ENCODE peak calls at places on chromosomes 2 and 18, in seven cellular contexts. J is IMR-90, D is H9, O is H1, Z is neuronal stem cell, Y is mesenchymal stem cell, W is trophoblast cell. X is an unnamed sample.

GRCh38 chr2:233830111-233830760 is 24.1 kb downstream of the HJURP start:
- DNase-seq in O (no peak), Y (no peak), Z (no peak), D (peak), W (no peak), J (no peak), X (no peak)

GRCh38 chr2:69509011-69509749 is 71.9 kb upstream of the NFU1 start:
- DNase-seq in D (no peak), W (no peak), O (no peak), J (peak), Z (no peak), Y (no peak), X (no peak)

GRCh38 chr18:741931-742512 is 29.6 kb upstream of the ENOSF1 start:
- DNase-seq in O (no peak), J (peak), Y (peak), Z (no peak), W (no peak), D (no peak), X (peak)

GRCh38 chr18:47586418-47586817 is 335.0 kb upstream of the SKOR2 start:
- DNase-seq in O (no peak), D (no peak), Z (no peak), W (no peak), Y (no peak), J (no peak), X (no peak)

GRCh38 chr2:58130238-58130637 is 83.6 kb downstream of the VRK2 start:
- DNase-seq in W (no peak), J (no peak), Y (no peak), Z (no peak), D (no peak), O (no peak), X (no peak)

GRCh38 chr2:41963661-41964525 is 83.9 kb upstream of the PKDCC start:
- DNase-seq in Z (no peak), Y (peak), W (no peak), O (no peak), D (peak), J (peak), X (peak)

GRCh38 chr2:28802975-28803429 is 7.6 kb upstream of the SPDYA start:
- DNase-seq in Z (no peak), Y (peak), O (no peak), J (peak), D (no peak), W (no peak), X (peak)

GRCh38 chr2:32008811-32009478 is 1.9 kb downstream of the MEMO1 start:
- DNase-seq in D (no peak), O (no peak), W (no peak), J (peak), Z (peak), Y (peak), X (no peak)

GRCh38 chr2:63484481-63484880 is 103.8 kb downstream of the WDPCP start:
- DNase-seq in O (no peak), J (no peak), Z (no peak), D (no peak), W (no peak), Y (no peak), X (no peak)

GRCh38 chr2:119407430-119408220 is 24.0 kb upstream of the TMEM37 start:
- DNase-seq in O (peak), J (peak), Z (peak), Y (peak), W (peak), D (peak), X (peak)

GRCh38 chr18:7617738-7618422 is 50.8 kb downstream of the PTPRM start:
- DNase-seq in Z (peak), O (no peak), D (no peak), J (peak), Y (peak), W (peak), X (peak)

GRCh38 chr2:20179755-20180594 is 45.0 kb downstream of the SDC1 start:
- DNase-seq in D (peak), J (no peak), W (no peak), Y (no peak), O (no peak), Z (no peak), X (peak)

GRCh38 chr2:232955856-232956255 is 57.2 kb downstream of the NGEF start:
- DNase-seq in Y (no peak), O (no peak), W (no peak), Z (no peak), J (no peak), D (no peak), X (no peak)

GRCh38 chr2:85157345-85157744 is 24.2 kb downstream of the TCF7L1 start:
- DNase-seq in J (no peak), Z (no peak), Y (no peak), W (no peak), O (no peak), D (no peak), X (no peak)

GRCh38 chr18:14174706-14175085 is 42.5 kb upstream of the ZNF519 start:
- DNase-seq in D (no peak), O (no peak), Y (no peak), Z (no peak), W (no peak), J (no peak), X (no peak)

GRCh38 chr2:189164732-189165131 is 14.8 kb downstream of the COL5A2 start:
- DNase-seq in Y (peak), D (no peak), O (no peak), J (peak), W (peak), Z (no peak), X (no peak)

GRCh38 chr2:141611143-141611571 is 519.7 kb downstream of the LRP1B start:
- DNase-seq in O (no peak), J (peak), Z (no peak), D (no peak), W (no peak), Y (peak), X (peak)

GRCh38 chr2:97950329-97951154 is 45.2 kb downstream of the TMEM131 start:
- DNase-seq in O (no peak), Y (peak), W (peak), D (no peak), J (peak), Z (no peak), X (no peak)

GRCh38 chr2:236634203-236634602 is 64.6 kb downstream of the ACKR3 start:
- DNase-seq in J (no peak), D (no peak), Y (no peak), O (no peak), Z (no peak), W (no peak), X (no peak)

GRCh38 chr2:105868060-105868459 is 123.3 kb downstream of the NCK2 start:
- DNase-seq in W (no peak), O (no peak), J (no peak), Y (peak), D (no peak), Z (no peak), X (no peak)

GRCh38 chr2:171958475-171958874 is 36.2 kb downstream of the HAT1 start:
- DNase-seq in J (peak), O (no peak), Z (no peak), W (no peak), Y (peak), D (no peak), X (no peak)

GRCh38 chr2:232137748-232138147 is 176.2 kb downstream of the DIS3L2 start:
- DNase-seq in W (no peak), O (no peak), D (no peak), Z (no peak), Y (peak), J (no peak), X (no peak)

GRCh38 chr2:69021027-69021426 is 8.0 kb downstream of the ANTXR1 start:
- DNase-seq in O (no peak), W (no peak), Y (peak), D (no peak), Z (no peak), J (no peak), X (no peak)

GRCh38 chr2:237627463-237628321 is at the start of gene LRRFIP1:
- DNase-seq in Y (no peak), Z (no peak), W (no peak), D (peak), J (no peak), O (peak), X (peak)

GRCh38 chr2:217774232-217774631 is 228.6 kb downstream of the TNS1 start:
- DNase-seq in Y (no peak), O (no peak), Z (no peak), W (no peak), J (no peak), D (no peak), X (no peak)

GRCh38 chr18:51716277-51716676 is 518.8 kb upstream of the MEX3C start:
- DNase-seq in J (no peak), D (no peak), O (no peak), W (no peak), Y (no peak), Z (no peak), X (no peak)

GRCh38 chr18:62741118-62741566 is 25.8 kb downstream of the PHLPP1 start:
- DNase-seq in Y (peak), J (peak), Z (no peak), D (no peak), W (peak), O (no peak), X (peak)

GRCh38 chr2:217291259-217291658 is 431.4 kb upstream of the TNP1 start:
- DNase-seq in Z (no peak), O (no peak), D (no peak), W (peak), Y (no peak), J (no peak), X (no peak)

DNA sequence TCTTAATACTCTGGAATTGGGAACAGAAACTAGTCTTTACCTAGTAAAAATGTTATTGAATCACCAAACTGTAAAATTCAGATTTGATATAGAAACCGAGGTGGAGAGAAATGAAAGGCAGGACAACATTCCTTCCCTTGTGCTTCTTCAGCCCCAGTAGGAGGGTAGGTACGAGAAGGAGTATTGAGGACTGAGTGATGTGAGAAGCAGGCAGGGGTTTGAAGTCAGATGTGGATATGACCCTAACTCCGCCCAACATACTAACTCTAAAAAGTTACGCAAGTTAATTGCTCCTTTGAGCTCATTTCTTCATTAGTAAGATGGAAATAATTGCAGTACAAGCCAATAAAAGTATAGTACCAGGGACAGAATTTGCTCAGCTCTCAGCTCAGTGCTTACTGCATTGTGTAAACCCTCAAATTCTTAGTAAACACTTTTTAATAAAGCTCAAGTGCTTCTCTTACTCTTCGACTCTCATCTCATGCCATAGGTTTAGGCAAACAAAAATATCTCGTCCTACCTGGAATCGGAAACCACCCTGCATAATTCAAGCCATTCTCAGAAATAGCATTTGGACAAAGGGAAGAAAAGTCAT is 161.1 kb downstream of the HNMT start:
- DNase-seq in Z (no peak), Y (no peak), W (no peak), J (no peak), O (no peak), D (no peak), X (no peak)
- H3K9ac ChIP-seq in Z (no peak), Y (no peak), W (no peak), J (no peak), O (no peak), D (no peak), X (no peak)

DNA sequence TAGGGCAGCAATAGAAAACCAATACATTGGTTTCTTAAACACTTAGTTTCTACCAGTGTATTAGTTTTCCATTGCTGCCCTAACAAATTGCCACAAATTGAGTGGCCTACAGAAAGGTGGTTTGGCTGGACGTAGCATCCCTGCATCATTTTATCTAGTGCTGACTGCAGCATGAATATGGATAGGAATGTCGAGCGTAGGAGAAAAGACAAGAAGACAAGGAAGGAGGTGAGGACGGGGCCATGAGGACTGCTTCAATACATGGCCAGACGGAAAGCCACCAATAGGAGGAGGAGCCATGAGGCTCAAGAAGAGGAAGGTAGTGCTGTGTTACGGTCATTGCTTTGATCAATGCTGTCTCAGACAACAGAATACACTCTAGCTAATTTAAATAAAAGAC is 154.5 kb upstream of the NDUFV2 start:
- DNase-seq in D (no peak), J (no peak), O (no peak), Y (peak), Z (no peak), W (no peak), X (peak)
- H2AK5ac ChIP-seq in D (no peak), J (peak), O (peak), Y (peak), Z (no peak), W (no peak), X (peak)

DNA sequence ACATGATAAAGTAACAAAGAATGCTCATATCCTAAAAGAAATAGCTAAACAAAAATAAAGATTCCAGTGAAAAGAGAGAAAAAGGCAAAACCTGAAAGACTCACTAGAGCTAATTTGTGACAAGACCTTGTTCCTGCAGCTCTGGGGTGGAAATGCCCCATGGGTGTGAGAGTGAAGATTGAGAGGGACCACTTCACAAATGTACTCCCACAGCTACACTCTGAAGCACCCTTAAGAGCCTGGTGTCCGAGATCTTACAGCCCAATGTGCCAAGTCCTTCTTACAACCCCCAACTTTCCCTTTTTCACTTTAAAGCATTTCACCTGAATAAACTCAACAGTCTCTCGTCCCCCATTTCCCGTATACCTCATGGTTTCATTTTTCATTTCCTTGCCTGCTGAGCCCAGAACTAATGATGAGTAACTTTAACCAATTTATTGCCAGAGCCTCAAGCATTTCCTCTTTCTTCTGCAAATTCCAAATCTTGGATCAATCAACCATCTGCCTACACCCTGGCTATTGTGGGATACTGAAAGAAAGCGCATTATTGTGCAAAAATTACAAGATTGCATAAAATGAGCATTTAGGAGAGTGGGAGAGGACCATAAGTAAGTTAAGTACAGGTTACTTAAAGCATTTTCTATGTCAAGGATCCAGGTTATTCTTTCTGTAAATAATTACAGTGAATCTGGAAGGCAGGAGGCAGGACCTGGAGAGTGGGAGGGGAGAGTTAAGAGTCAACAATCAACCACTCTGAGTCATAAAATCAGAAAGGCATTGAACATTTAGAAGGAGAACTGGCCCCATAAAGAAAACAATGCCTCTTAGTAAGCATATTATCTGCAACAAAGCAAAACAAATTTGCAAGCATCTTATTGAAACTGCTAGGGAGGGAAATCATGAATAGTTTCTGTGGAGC is 804.4 kb upstream of the CELF4 start:
- DNase-seq in O (no peak), W (no peak), D (no peak), Z (no peak), J (no peak), Y (no peak), X (no peak)
- H2BK120ac ChIP-seq in O (no peak), W (no peak), D (no peak), Z (no peak), J (no peak), Y (no peak), X (no peak)

DNA sequence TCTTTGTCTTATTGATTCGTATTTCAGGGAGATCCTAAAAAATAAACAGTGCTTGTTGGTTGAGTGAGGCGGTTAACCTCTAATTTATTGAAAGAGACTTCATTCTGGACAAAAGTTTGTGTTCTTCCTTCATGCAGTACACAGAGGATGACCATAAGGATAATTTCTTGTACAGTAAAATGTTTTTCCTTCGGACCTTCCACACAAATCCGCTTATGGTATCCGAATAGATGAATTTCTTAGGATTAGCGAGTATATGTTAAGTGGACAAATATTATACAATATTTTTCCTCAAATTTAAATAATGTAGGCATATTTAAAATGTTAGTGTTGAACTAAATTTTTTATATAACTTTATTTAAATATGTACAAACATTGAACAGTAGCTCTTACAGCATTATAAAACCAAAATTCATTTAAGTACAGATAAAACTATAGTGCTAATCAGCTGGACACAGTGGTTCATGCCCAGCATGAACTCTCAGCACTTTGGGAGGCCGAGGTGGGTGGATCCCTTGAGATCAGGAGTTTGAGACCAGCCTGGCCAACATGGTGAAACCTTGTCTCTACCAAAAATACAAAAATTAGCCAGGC is 84.4 kb downstream of the LPIN1 start:
- DNase-seq in Y (no peak), Z (no peak), J (no peak), W (no peak), O (no peak), D (no peak), X (no peak)
- H3K9ac ChIP-seq in Y (peak), Z (no peak), J (peak), W (no peak), O (no peak), D (no peak), X (no peak)

GRCh38 chr18:2907459-2908145 is 60.8 kb downstream of the EMILIN2 start:
- DNase-seq in W (no peak), Z (no peak), O (no peak), Y (no peak), J (no peak), D (no peak), X (no peak)
- H2AK5ac ChIP-seq in W (no peak), Z (no peak), O (peak), Y (no peak), J (no peak), D (no peak), X (no peak)